ENCODE peak calls at places on chromosome 16, in four cellular contexts. B, I, P and V are unnamed samples.
A peak's percentile ranks its signal among the peaks of the same experiment; 100 is the strongest.

GRCh38 chr16:9557266-9557665 is 465.8 kb downstream of the HAPSTR1 start:
- DNase-seq in I (peak; percentile 17), B (no peak), P (no peak), V (no peak)

GRCh38 chr16:56382901-56383355 is 42.4 kb downstream of the AMFR start:
- DNase-seq in B (peak; percentile 65), P (no peak), I (no peak), V (no peak)

GRCh38 chr16:456891-457483 is 31.5 kb downstream of the RAB11FIP3 start:
- DNase-seq in P (peak; percentile 56), I (no peak), B (no peak), V (no peak)

GRCh38 chr16:48014349-48015135 is 141.3 kb downstream of the ABCC12 start:
- DNase-seq in B (peak; percentile 15), I (no peak), P (no peak), V (peak; percentile 8)

GRCh38 chr16:19874026-19874425 is 10.6 kb downstream of the GPRC5B start:
- DNase-seq in I (no peak), B (no peak), P (no peak), V (no peak)

GRCh38 chr16:53282975-53283946 is 151.0 kb upstream of the RBL2 start:
- DNase-seq in I (peak; percentile 3), B (peak; percentile 65), P (peak; percentile 74), V (peak; percentile 65)

GRCh38 chr16:11612110-11612981 is 25.6 kb upstream of the LITAF start:
- DNase-seq in B (peak; percentile 78), P (no peak), I (no peak), V (peak; percentile 92)

GRCh38 chr16:25009822-25010221 is 5.3 kb downstream of the ARHGAP17 start:
- DNase-seq in B (no peak), P (peak; percentile 28), I (no peak), V (peak; percentile 83)

GRCh38 chr16:53502331-53503269 is at the start of gene AKTIP:
- DNase-seq in P (peak; percentile 40), I (no peak), B (no peak), V (peak; percentile 49)

GRCh38 chr16:88369447-88370008 is 13.2 kb upstream of the ZNF469 start:
- DNase-seq in I (no peak), B (no peak), P (no peak), V (no peak)

GRCh38 chr16:72934661-72935403 is 113.1 kb downstream of the ZFHX3 start:
- DNase-seq in B (no peak), P (no peak), I (no peak), V (peak; percentile 88)

GRCh38 chr16:49340466-49340865 is 33.1 kb upstream of the C16orf78 start:
- DNase-seq in B (no peak), P (no peak), I (no peak), V (no peak)

GRCh38 chr16:27686926-27687325 is 137.0 kb downstream of the KATNIP start:
- DNase-seq in P (no peak), B (no peak), I (no peak), V (no peak)

GRCh38 chr16:19555186-19555937 is at the start of gene VPS35L:
- DNase-seq in P (peak; percentile 100), B (peak; percentile 99), I (peak; percentile 94), V (peak; percentile 97)

GRCh38 chr16:10992112-10992511 is 47.7 kb downstream of the CLEC16A start:
- DNase-seq in I (no peak), P (no peak), B (no peak), V (no peak)

GRCh38 chr16:87305505-87306391 is 11.4 kb downstream of the C16orf95 start:
- DNase-seq in I (no peak), P (no peak), B (no peak), V (peak; percentile 88)

GRCh38 chr16:6032438-6032837 is 934.8 kb upstream of the EEF2KMT start:
- DNase-seq in B (no peak), I (no peak), P (no peak), V (no peak)

GRCh38 chr16:85555549-85556455 is 57.3 kb upstream of the GSE1 start:
- DNase-seq in I (no peak), B (peak; percentile 18), P (no peak), V (peak; percentile 61)

GRCh38 chr16:23595246-23595950 is 718 bp downstream of the NDUFAB1 start:
- DNase-seq in I (no peak), P (no peak), B (no peak), V (no peak)

GRCh38 chr16:85005278-85006069 is 5.9 kb downstream of the ZDHHC7 start:
- DNase-seq in I (no peak), P (no peak), B (no peak), V (no peak)

GRCh38 chr16:20952144-20952797 is 51.7 kb downstream of the LYRM1 start:
- DNase-seq in B (no peak), I (no peak), P (no peak), V (no peak)

GRCh38 chr16:57167951-57168350 is 17.9 kb downstream of the PSME3IP1 start:
- DNase-seq in I (no peak), P (peak; percentile 83), B (peak; percentile 73), V (peak; percentile 89)

GRCh38 chr16:71474864-71475263 is 12.8 kb upstream of the ZNF23 start:
- DNase-seq in I (no peak), B (no peak), P (no peak), V (no peak)

GRCh38 chr16:84367750-84368320 is 503 bp upstream of the ATP2C2 start:
- DNase-seq in P (no peak), I (no peak), B (no peak), V (no peak)

GRCh38 chr16:19846421-19846820 is 38.2 kb downstream of the GPRC5B start:
- DNase-seq in P (no peak), B (no peak), I (no peak), V (no peak)

GRCh38 chr16:17803625-17804410 is 333.1 kb upstream of the XYLT1 start:
- DNase-seq in I (no peak), B (peak; percentile 34), P (no peak), V (no peak)

GRCh38 chr16:83393196-83393981 is 414.4 kb upstream of the HSBP1 start:
- DNase-seq in P (no peak), I (no peak), B (no peak), V (peak; percentile 11)

GRCh38 chr16:77881355-77882003 is 93.1 kb downstream of the VAT1L start:
- DNase-seq in B (no peak), I (no peak), P (no peak), V (no peak)

GRCh38 chr16:9977333-9977897 is 204.8 kb downstream of the GRIN2A start:
- DNase-seq in I (no peak), B (no peak), P (no peak), V (no peak)

GRCh38 chr16:29835926-29836325 is 15.7 kb downstream of the MVP start:
- DNase-seq in P (no peak), I (no peak), B (no peak), V (no peak)

GRCh38 chr16:47644166-47644565 is 183.0 kb downstream of the PHKB start:
- DNase-seq in B (no peak), I (no peak), P (peak; percentile 80), V (no peak)

GRCh38 chr16:47055136-47055885 is 81.8 kb upstream of the DNAJA2 start:
- DNase-seq in I (no peak), P (no peak), B (no peak), V (no peak)

GRCh38 chr16:10076037-10076436 is 106.2 kb downstream of the GRIN2A start:
- DNase-seq in P (no peak), B (no peak), I (no peak), V (no peak)

GRCh38 chr16:29126057-29126494 is 141.2 kb downstream of the LAT start:
- DNase-seq in P (no peak), I (no peak), B (no peak), V (peak; percentile 9)

GRCh38 chr16:53518550-53519416 is 15.8 kb upstream of the AKTIP start:
- DNase-seq in B (no peak), P (peak; percentile 92), I (peak; percentile 97), V (peak; percentile 88)

GRCh38 chr16:56895813-56896212 is 30.8 kb downstream of the SLC12A3 start:
- DNase-seq in P (no peak), I (no peak), B (no peak), V (no peak)

DNA sequence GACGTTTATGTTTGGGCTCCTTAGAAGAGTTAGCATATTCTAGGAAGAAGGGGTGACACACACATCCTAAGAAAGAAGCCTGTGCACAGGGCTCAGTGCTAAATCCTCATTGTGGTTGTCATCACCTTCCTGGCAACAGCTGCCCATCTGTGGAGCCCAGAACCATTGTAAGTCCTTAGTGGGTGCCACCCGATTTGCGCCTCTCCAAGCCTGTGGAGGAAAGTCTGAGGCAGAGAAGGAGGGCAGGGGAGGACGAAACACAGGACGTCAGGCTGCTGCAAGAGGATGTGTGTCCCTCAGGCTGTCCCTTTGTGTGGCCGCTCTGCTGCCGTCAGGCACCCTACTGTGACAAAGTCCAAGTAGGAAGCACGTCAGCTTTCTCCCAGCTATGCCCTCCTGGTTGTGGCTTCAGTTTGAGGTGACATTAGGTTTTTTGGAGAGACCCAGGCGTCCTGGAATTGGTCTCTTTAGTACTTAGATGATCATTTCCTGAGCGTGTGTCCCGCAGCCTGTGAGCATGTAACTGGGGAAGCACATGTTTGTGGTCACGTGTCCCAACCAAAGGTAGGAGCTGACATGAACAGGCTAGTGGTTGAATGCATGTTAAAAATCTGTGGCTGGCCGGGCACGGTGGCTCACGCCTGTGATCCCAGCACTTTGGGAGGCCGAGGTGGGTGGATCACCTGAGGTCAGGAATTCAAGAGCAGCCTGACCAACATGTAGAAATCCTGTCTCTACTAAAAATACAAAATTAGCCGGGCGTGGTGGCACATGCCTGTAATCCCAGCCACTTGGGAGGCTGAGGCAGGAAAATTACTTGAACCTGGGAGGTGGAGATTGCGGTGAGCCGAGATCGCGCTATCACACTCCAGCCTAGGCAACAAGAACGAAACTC is 10.7 kb downstream of the CLUAP1 start:
- DNase-seq in B (no peak), P (no peak), I (no peak), V (no peak)
- TF ChIP-seq MAX in B (no peak), P (no peak), I (no peak), V (no peak)

DNA sequence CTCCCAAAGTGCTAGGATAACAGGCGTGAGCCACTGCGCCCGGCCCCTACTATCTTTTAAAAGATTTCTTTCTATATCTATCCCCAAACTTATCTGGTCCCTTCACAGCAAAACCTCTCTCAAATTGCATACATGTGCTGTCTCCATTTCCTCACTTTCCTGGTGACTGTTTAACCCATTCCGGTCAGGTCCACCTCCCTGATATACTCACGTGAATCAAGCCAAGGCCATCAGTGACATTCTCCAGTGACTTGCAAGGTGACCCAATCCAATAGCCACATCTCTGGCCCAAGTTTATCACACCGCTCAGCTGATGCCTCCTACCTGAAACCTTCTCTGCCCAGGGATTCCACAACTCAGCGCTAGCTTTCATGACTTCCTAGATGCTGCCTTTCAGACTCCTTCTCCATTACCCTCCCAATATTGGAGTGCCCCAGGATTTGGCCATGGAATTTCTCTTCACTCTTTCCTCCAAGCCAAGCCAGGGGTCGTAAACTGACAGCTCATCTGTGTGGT is 1.4 kb upstream of the CTCF start:
- DNase-seq in B (no peak), P (no peak), I (no peak), V (no peak)
- TF ChIP-seq MYC in B (no peak), P (no peak), I (no peak), V (no peak)

GRCh38 chr16:81444448-81445121 is at the start of gene CMIP:
- DNase-seq in P (peak; percentile 60), I (no peak), B (peak; percentile 83), V (peak; percentile 86)
- TF ChIP-seq POLR2A in P (no peak), I (no peak), B (peak; percentile 4), V (peak; percentile 53)

GRCh38 chr16:66491716-66492064 is 58.2 kb downstream of the TK2 start:
- DNase-seq in I (no peak), B (no peak), P (no peak), V (no peak)
- TF ChIP-seq MAX in I (no peak), B (no peak), P (no peak), V (no peak)

DNA sequence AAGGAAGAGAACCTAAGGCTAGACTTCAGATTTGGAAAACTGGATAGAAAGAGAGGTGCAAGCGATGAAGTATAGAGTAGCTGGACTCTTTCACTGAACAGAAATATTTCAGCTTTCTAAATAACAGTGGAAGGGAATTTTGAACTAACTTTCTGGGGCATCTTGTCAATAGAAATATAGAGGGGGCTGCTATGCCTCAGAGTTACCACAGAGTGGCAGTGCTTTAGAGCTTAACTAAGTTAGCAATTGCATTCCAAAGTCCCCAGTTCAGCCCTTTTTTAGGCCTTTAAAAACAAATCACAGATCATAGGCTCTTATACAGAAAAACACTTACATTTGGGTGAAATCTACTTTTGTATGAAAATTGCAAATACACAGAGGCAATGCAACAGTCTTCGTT is 154.2 kb upstream of the CDH8 start:
- DNase-seq in B (peak; percentile 14), P (no peak), I (no peak), V (peak; percentile 28)
- TF ChIP-seq MYC in B (no peak), P (no peak), I (no peak), V (no peak)